ENCODE peak calls at places on chromosome 14, in seven cellular contexts. One of them, this sample, is unnamed.

GRCh38 chr14:23101986-23102625 is 2.7 kb downstream of the CIROP start:
- DNase-seq in RCC 7860: no peak
- DNase-seq in right cardiac atrium: no peak
- DNase-seq in mammary epithelial cell: no peak
- DNase-seq in H9: no peak
- DNase-seq in frontal cortex: no peak
- DNase-seq in ovary: no peak
- DNase-seq in this sample: no peak

GRCh38 chr14:54420478-54421116 is 20.6 kb downstream of the CNIH1 start:
- DNase-seq in RCC 7860: no peak
- DNase-seq in right cardiac atrium: no peak
- DNase-seq in mammary epithelial cell: peak
- DNase-seq in H9: no peak
- DNase-seq in frontal cortex: no peak
- DNase-seq in ovary: no peak
- DNase-seq in this sample: peak

GRCh38 chr14:81534510-81535074 is 939 bp upstream of the SEL1L start:
- DNase-seq in RCC 7860: no peak
- DNase-seq in right cardiac atrium: no peak
- DNase-seq in mammary epithelial cell: no peak
- DNase-seq in H9: no peak
- DNase-seq in frontal cortex: no peak
- DNase-seq in ovary: no peak
- DNase-seq in this sample: no peak

GRCh38 chr14:101029668-101030290 is 126.3 kb upstream of the RTL1 start:
- DNase-seq in RCC 7860: no peak
- DNase-seq in right cardiac atrium: no peak
- DNase-seq in mammary epithelial cell: no peak
- DNase-seq in H9: no peak
- DNase-seq in frontal cortex: no peak
- DNase-seq in ovary: peak
- DNase-seq in this sample: no peak

GRCh38 chr14:51691176-51691575 is 39.5 kb downstream of the FRMD6 start:
- DNase-seq in RCC 7860: no peak
- DNase-seq in right cardiac atrium: no peak
- DNase-seq in mammary epithelial cell: peak
- DNase-seq in H9: no peak
- DNase-seq in frontal cortex: no peak
- DNase-seq in ovary: no peak
- DNase-seq in this sample: no peak

GRCh38 chr14:103552811-103553210 is 9.6 kb downstream of the BAG5 start:
- DNase-seq in RCC 7860: no peak
- DNase-seq in right cardiac atrium: no peak
- DNase-seq in mammary epithelial cell: no peak
- DNase-seq in H9: no peak
- DNase-seq in frontal cortex: no peak
- DNase-seq in ovary: peak
- DNase-seq in this sample: no peak

GRCh38 chr14:59772252-59772651 is 98.3 kb downstream of the RTN1 start:
- DNase-seq in RCC 7860: no peak
- DNase-seq in right cardiac atrium: no peak
- DNase-seq in mammary epithelial cell: no peak
- DNase-seq in H9: no peak
- DNase-seq in frontal cortex: no peak
- DNase-seq in ovary: no peak
- DNase-seq in this sample: no peak

GRCh38 chr14:76919811-76920571 is 93.8 kb downstream of the LRRC74A start:
- DNase-seq in RCC 7860: peak
- DNase-seq in right cardiac atrium: peak
- DNase-seq in mammary epithelial cell: peak
- DNase-seq in H9: peak
- DNase-seq in frontal cortex: no peak
- DNase-seq in ovary: peak
- DNase-seq in this sample: no peak

GRCh38 chr14:72678360-72678759 is 215.5 kb downstream of the DPF3 start:
- DNase-seq in RCC 7860: no peak
- DNase-seq in right cardiac atrium: no peak
- DNase-seq in mammary epithelial cell: no peak
- DNase-seq in H9: no peak
- DNase-seq in frontal cortex: no peak
- DNase-seq in ovary: no peak
- DNase-seq in this sample: no peak

GRCh38 chr14:87996276-87996592 is 3.3 kb upstream of the GALC start:
- DNase-seq in RCC 7860: no peak
- DNase-seq in right cardiac atrium: no peak
- DNase-seq in mammary epithelial cell: no peak
- DNase-seq in H9: no peak
- DNase-seq in frontal cortex: no peak
- DNase-seq in ovary: no peak
- DNase-seq in this sample: no peak

GRCh38 chr14:70821916-70822705 is 12.8 kb upstream of the MAP3K9 start:
- DNase-seq in RCC 7860: peak
- DNase-seq in right cardiac atrium: peak
- DNase-seq in mammary epithelial cell: peak
- DNase-seq in H9: peak
- DNase-seq in frontal cortex: peak
- DNase-seq in ovary: peak
- DNase-seq in this sample: no peak

GRCh38 chr14:34676516-34677211 is 37.7 kb downstream of the CFL2 start:
- DNase-seq in RCC 7860: no peak
- DNase-seq in right cardiac atrium: no peak
- DNase-seq in mammary epithelial cell: no peak
- DNase-seq in H9: no peak
- DNase-seq in frontal cortex: no peak
- DNase-seq in ovary: no peak
- DNase-seq in this sample: no peak

GRCh38 chr14:101689039-101689501 is 72.4 kb upstream of the PPP2R5C start:
- DNase-seq in RCC 7860: no peak
- DNase-seq in right cardiac atrium: no peak
- DNase-seq in mammary epithelial cell: no peak
- DNase-seq in H9: no peak
- DNase-seq in frontal cortex: no peak
- DNase-seq in ovary: no peak
- DNase-seq in this sample: no peak

GRCh38 chr14:93879362-93879983 is 47.7 kb upstream of the FAM181A start:
- DNase-seq in RCC 7860: no peak
- DNase-seq in right cardiac atrium: no peak
- DNase-seq in mammary epithelial cell: no peak
- DNase-seq in H9: no peak
- DNase-seq in frontal cortex: no peak
- DNase-seq in ovary: no peak
- DNase-seq in this sample: no peak

GRCh38 chr14:95157987-95158712 is 821 bp upstream of the DICER1 start:
- DNase-seq in RCC 7860: no peak
- DNase-seq in right cardiac atrium: no peak
- DNase-seq in mammary epithelial cell: no peak
- DNase-seq in H9: peak
- DNase-seq in frontal cortex: no peak
- DNase-seq in ovary: peak
- DNase-seq in this sample: no peak

GRCh38 chr14:23910081-23910875 is 43.3 kb upstream of the DHRS4 start:
- DNase-seq in RCC 7860: peak
- DNase-seq in right cardiac atrium: no peak
- DNase-seq in mammary epithelial cell: peak
- DNase-seq in H9: peak
- DNase-seq in frontal cortex: no peak
- DNase-seq in ovary: peak
- DNase-seq in this sample: peak

GRCh38 chr14:49310298-49310697 is 275.9 kb downstream of the RPS29 start:
- DNase-seq in RCC 7860: no peak
- DNase-seq in right cardiac atrium: no peak
- DNase-seq in mammary epithelial cell: no peak
- DNase-seq in H9: peak
- DNase-seq in frontal cortex: no peak
- DNase-seq in ovary: no peak
- DNase-seq in this sample: no peak

GRCh38 chr14:94681300-94682060 is 69.3 kb downstream of the SERPINA3 start:
- DNase-seq in RCC 7860: peak
- DNase-seq in right cardiac atrium: no peak
- DNase-seq in mammary epithelial cell: peak
- DNase-seq in H9: peak
- DNase-seq in frontal cortex: no peak
- DNase-seq in ovary: no peak
- DNase-seq in this sample: no peak

GRCh38 chr14:49057838-49058510 is 528.2 kb downstream of the RPS29 start:
- DNase-seq in RCC 7860: no peak
- DNase-seq in right cardiac atrium: no peak
- DNase-seq in mammary epithelial cell: no peak
- DNase-seq in H9: no peak
- DNase-seq in frontal cortex: no peak
- DNase-seq in ovary: no peak
- DNase-seq in this sample: no peak

GRCh38 chr14:99971929-99972747 is 93.1 kb upstream of the EVL start:
- DNase-seq in RCC 7860: no peak
- DNase-seq in right cardiac atrium: peak
- DNase-seq in mammary epithelial cell: peak
- DNase-seq in H9: no peak
- DNase-seq in frontal cortex: peak
- DNase-seq in ovary: peak
- DNase-seq in this sample: no peak

GRCh38 chr14:104924421-104925213 is at the start of gene PLD4:
- DNase-seq in RCC 7860: no peak
- DNase-seq in right cardiac atrium: no peak
- DNase-seq in mammary epithelial cell: no peak
- DNase-seq in H9: no peak
- DNase-seq in frontal cortex: no peak
- DNase-seq in ovary: no peak
- DNase-seq in this sample: no peak

GRCh38 chr14:22822619-22823551 is 6.8 kb upstream of the MRPL52 start:
- DNase-seq in RCC 7860: peak
- DNase-seq in right cardiac atrium: peak
- DNase-seq in mammary epithelial cell: peak
- DNase-seq in H9: peak
- DNase-seq in frontal cortex: no peak
- DNase-seq in ovary: peak
- DNase-seq in this sample: peak

GRCh38 chr14:92400579-92401444 is 77.8 kb downstream of the SLC24A4 start:
- DNase-seq in RCC 7860: no peak
- DNase-seq in right cardiac atrium: no peak
- DNase-seq in mammary epithelial cell: no peak
- DNase-seq in H9: no peak
- DNase-seq in frontal cortex: no peak
- DNase-seq in ovary: no peak
- DNase-seq in this sample: no peak

GRCh38 chr14:86790408-86791364 is 1202.3 kb downstream of the GALC start:
- DNase-seq in RCC 7860: no peak
- DNase-seq in right cardiac atrium: no peak
- DNase-seq in mammary epithelial cell: peak
- DNase-seq in H9: no peak
- DNase-seq in frontal cortex: no peak
- DNase-seq in ovary: no peak
- DNase-seq in this sample: no peak

GRCh38 chr14:105026789-105027563 is 6.1 kb upstream of the CDCA4 start:
- DNase-seq in RCC 7860: no peak
- DNase-seq in right cardiac atrium: no peak
- DNase-seq in mammary epithelial cell: no peak
- DNase-seq in H9: no peak
- DNase-seq in frontal cortex: no peak
- DNase-seq in ovary: no peak
- DNase-seq in this sample: no peak

GRCh38 chr14:75165586-75166391 is 10.6 kb downstream of the TMED10 start:
- DNase-seq in RCC 7860: no peak
- DNase-seq in right cardiac atrium: no peak
- DNase-seq in mammary epithelial cell: no peak
- DNase-seq in H9: no peak
- DNase-seq in frontal cortex: peak
- DNase-seq in ovary: no peak
- DNase-seq in this sample: peak

GRCh38 chr14:97625512-97625911 is 828.3 kb downstream of the VRK1 start:
- DNase-seq in RCC 7860: no peak
- DNase-seq in right cardiac atrium: no peak
- DNase-seq in mammary epithelial cell: no peak
- DNase-seq in H9: no peak
- DNase-seq in frontal cortex: no peak
- DNase-seq in ovary: no peak
- DNase-seq in this sample: no peak

GRCh38 chr14:90842726-90843125 is 26.5 kb upstream of the TTC7B start:
- DNase-seq in RCC 7860: no peak
- DNase-seq in right cardiac atrium: no peak
- DNase-seq in mammary epithelial cell: no peak
- DNase-seq in H9: no peak
- DNase-seq in frontal cortex: no peak
- DNase-seq in ovary: no peak
- DNase-seq in this sample: no peak

GRCh38 chr14:22780105-22780679 is 13.7 kb downstream of the OXA1L start:
- DNase-seq in RCC 7860: peak
- DNase-seq in right cardiac atrium: no peak
- DNase-seq in mammary epithelial cell: no peak
- DNase-seq in H9: no peak
- DNase-seq in frontal cortex: no peak
- DNase-seq in ovary: no peak
- DNase-seq in this sample: no peak

GRCh38 chr14:69069020-69069421 is 83.9 kb downstream of the DCAF5 start:
- DNase-seq in RCC 7860: peak
- DNase-seq in right cardiac atrium: no peak
- DNase-seq in mammary epithelial cell: no peak
- DNase-seq in H9: no peak
- DNase-seq in frontal cortex: no peak
- DNase-seq in ovary: no peak
- DNase-seq in this sample: no peak

GRCh38 chr14:53890611-53891091 is 66.0 kb downstream of the BMP4 start:
- DNase-seq in RCC 7860: no peak
- DNase-seq in right cardiac atrium: no peak
- DNase-seq in mammary epithelial cell: no peak
- DNase-seq in H9: peak
- DNase-seq in frontal cortex: no peak
- DNase-seq in ovary: no peak
- DNase-seq in this sample: no peak

GRCh38 chr14:49249022-49249421 is 337.2 kb downstream of the RPS29 start:
- DNase-seq in RCC 7860: no peak
- DNase-seq in right cardiac atrium: no peak
- DNase-seq in mammary epithelial cell: no peak
- DNase-seq in H9: no peak
- DNase-seq in frontal cortex: no peak
- DNase-seq in ovary: no peak
- DNase-seq in this sample: peak

GRCh38 chr14:20327005-20327869 is 5.8 kb downstream of the CCNB1IP1 start:
- DNase-seq in RCC 7860: peak
- DNase-seq in right cardiac atrium: no peak
- DNase-seq in mammary epithelial cell: peak
- DNase-seq in H9: no peak
- DNase-seq in frontal cortex: peak
- DNase-seq in ovary: no peak
- DNase-seq in this sample: peak

GRCh38 chr14:85536835-85537195 is 6.9 kb downstream of the FLRT2 start:
- DNase-seq in RCC 7860: no peak
- DNase-seq in right cardiac atrium: no peak
- DNase-seq in mammary epithelial cell: no peak
- DNase-seq in H9: no peak
- DNase-seq in frontal cortex: no peak
- DNase-seq in ovary: no peak
- DNase-seq in this sample: no peak

GRCh38 chr14:102544745-102545460 is 35.3 kb upstream of the ANKRD9 start:
- DNase-seq in RCC 7860: no peak
- DNase-seq in right cardiac atrium: peak
- DNase-seq in mammary epithelial cell: no peak
- DNase-seq in H9: no peak
- DNase-seq in frontal cortex: no peak
- DNase-seq in ovary: no peak
- DNase-seq in this sample: no peak

GRCh38 chr14:59267046-59267445 is 78.6 kb downstream of the DAAM1 start:
- DNase-seq in RCC 7860: no peak
- DNase-seq in right cardiac atrium: no peak
- DNase-seq in mammary epithelial cell: peak
- DNase-seq in H9: no peak
- DNase-seq in frontal cortex: no peak
- DNase-seq in ovary: no peak
- DNase-seq in this sample: no peak

GRCh38 chr14:56129092-56129491 is 10.9 kb downstream of the PELI2 start:
- DNase-seq in RCC 7860: no peak
- DNase-seq in right cardiac atrium: no peak
- DNase-seq in mammary epithelial cell: no peak
- DNase-seq in H9: no peak
- DNase-seq in frontal cortex: no peak
- DNase-seq in ovary: no peak
- DNase-seq in this sample: no peak